ENCODE peak calls at places on chromosomes 7 and 10, in five cellular contexts. V is cardiac muscle cell, G is fibroblast of lung, X is psoas muscle, N is retinal pigment epithelial cell. R is an unnamed sample.

GRCh38 chr7:2307690-2308107 is 6.5 kb downstream of the SNX8 start:
- DNase-seq in V (no peak), G (no peak), X (no peak), N (no peak), R (no peak)

GRCh38 chr10:57715233-57715632 is 552.5 kb downstream of the IPMK start:
- DNase-seq in V (peak; percentile 24), G (no peak), X (no peak), N (no peak), R (no peak)

GRCh38 chr10:43259981-43260761 is 6.7 kb downstream of the RASGEF1A start:
- DNase-seq in V (no peak), G (no peak), X (no peak), N (no peak), R (peak; percentile 58)

GRCh38 chr7:15561840-15562239 is at the start of gene AGMO:
- DNase-seq in V (peak; percentile 14), G (peak; percentile 46), X (peak; percentile 76), N (no peak), R (peak; percentile 69)

GRCh38 chr10:132507956-132508490 is 29.6 kb upstream of the INPP5A start:
- DNase-seq in V (no peak), G (no peak), X (peak; percentile 51), N (no peak), R (no peak)

GRCh38 chr10:22321156-22321711 is 335 bp downstream of the BMI1 start:
- DNase-seq in V (peak; percentile 88), G (peak; percentile 75), X (peak; percentile 86), N (no peak), R (peak; percentile 64)

GRCh38 chr7:121436688-121437087 is 40.6 kb upstream of the FAM3C start:
- DNase-seq in V (no peak), G (no peak), X (no peak), N (no peak), R (no peak)

GRCh38 chr10:9254353-9254752 is 1199.9 kb downstream of the GATA3 start:
- DNase-seq in V (no peak), G (peak; percentile 76), X (no peak), N (no peak), R (no peak)

GRCh38 chr10:98074315-98074911 is 44.0 kb upstream of the CRTAC1 start:
- DNase-seq in V (peak; percentile 67), G (peak; percentile 17), X (no peak), N (no peak), R (no peak)

GRCh38 chr10:12193193-12193592 is 2.5 kb downstream of the NUDT5 start:
- DNase-seq in V (no peak), G (peak; percentile 68), X (no peak), N (no peak), R (no peak)

GRCh38 chr10:123636598-123637325 is 29.4 kb upstream of the GPR26 start:
- DNase-seq in V (no peak), G (no peak), X (no peak), N (no peak), R (peak; percentile 30)

GRCh38 chr10:2898509-2898860 is 168.9 kb upstream of the PFKP start:
- DNase-seq in V (no peak), G (no peak), X (no peak), N (no peak), R (peak; percentile 38)

GRCh38 chr7:158705234-158705890 is 758 bp upstream of the NCAPG2 start:
- DNase-seq in V (peak; percentile 11), G (no peak), X (no peak), N (no peak), R (no peak)

GRCh38 chr10:3426190-3426845 is 253.7 kb upstream of the PITRM1 start:
- DNase-seq in V (no peak), G (peak; percentile 89), X (no peak), N (peak; percentile 50), R (peak; percentile 43)

GRCh38 chr10:98224509-98224908 is 43.5 kb downstream of the LOXL4 start:
- DNase-seq in V (no peak), G (peak; percentile 31), X (no peak), N (no peak), R (no peak)

GRCh38 chr7:108071551-108071950 is 58.6 kb downstream of the LAMB4 start:
- DNase-seq in V (no peak), G (no peak), X (no peak), N (no peak), R (no peak)

GRCh38 chr7:120973849-120974248 is 14.7 kb upstream of the CPED1 start:
- DNase-seq in V (no peak), G (no peak), X (no peak), N (no peak), R (no peak)

GRCh38 chr7:136174477-136174876 is 197.3 kb upstream of the MTPN start:
- DNase-seq in V (no peak), G (no peak), X (no peak), N (no peak), R (no peak)

GRCh38 chr7:35241884-35242283 is 12.0 kb downstream of the TBX20 start:
- DNase-seq in V (no peak), G (no peak), X (no peak), N (no peak), R (no peak)

GRCh38 chr7:38398725-38399321 is 125.4 kb upstream of the TARP start:
- DNase-seq in V (peak; percentile 77), G (peak; percentile 56), X (peak; percentile 59), N (no peak), R (no peak)

GRCh38 chr10:97849491-97850402 is at the start of gene GOLGA7B:
- DNase-seq in V (peak; percentile 93), G (no peak), X (no peak), N (no peak), R (no peak)

GRCh38 chr7:6542368-6542767 is 8.9 kb downstream of the GRID2IP start:
- DNase-seq in V (no peak), G (no peak), X (no peak), N (no peak), R (no peak)

GRCh38 chr10:44238212-44238611 is 146.7 kb downstream of the CXCL12 start:
- DNase-seq in V (no peak), G (no peak), X (no peak), N (no peak), R (no peak)

GRCh38 chr7:117076426-117076943 is 123.2 kb downstream of the ST7 start:
- DNase-seq in V (peak; percentile 40), G (no peak), X (no peak), N (no peak), R (no peak)

GRCh38 chr10:19815036-19815435 is 1.2 kb upstream of the PLXDC2 start:
- DNase-seq in V (no peak), G (no peak), X (no peak), N (no peak), R (no peak)

GRCh38 chr10:11483189-11484148 is 128.0 kb downstream of the USP6NL start:
- DNase-seq in V (no peak), G (no peak), X (no peak), N (no peak), R (no peak)

GRCh38 chr7:78983483-78983882 is 470.0 kb downstream of the MAGI2 start:
- DNase-seq in V (no peak), G (no peak), X (no peak), N (no peak), R (no peak)

GRCh38 chr7:13179775-13180448 is 492.5 kb downstream of the ARL4A start:
- DNase-seq in V (no peak), G (peak; percentile 26), X (no peak), N (no peak), R (no peak)

GRCh38 chr10:132175401-132175800 is 11.3 kb upstream of the DPYSL4 start:
- DNase-seq in V (no peak), G (no peak), X (peak; percentile 35), N (no peak), R (no peak)

GRCh38 chr10:127346604-127347003 is 150.2 kb upstream of the INSYN2A start:
- DNase-seq in V (peak; percentile 30), G (no peak), X (no peak), N (no peak), R (no peak)

GRCh38 chr7:46754135-46754730 is 827.7 kb downstream of the TNS3 start:
- DNase-seq in V (no peak), G (no peak), X (no peak), N (no peak), R (no peak)

GRCh38 chr10:99339077-99339476 is 9.9 kb downstream of the CNNM1 start:
- DNase-seq in V (no peak), G (no peak), X (no peak), N (no peak), R (no peak)

GRCh38 chr7:148218603-148219002 is 372.0 kb upstream of the C7orf33 start:
- DNase-seq in V (no peak), G (no peak), X (no peak), N (no peak), R (no peak)

GRCh38 chr7:150979706-150980390 is 1.7 kb upstream of the KCNH2 start:
- DNase-seq in V (no peak), G (no peak), X (no peak), N (no peak), R (no peak)
- H3K4me3 ChIP-seq in V (no peak overlapping the region), G (no peak overlapping the region), X (no peak overlapping the region), N (no peak overlapping the region), R (no peak overlapping the region)

GRCh38 chr10:73495884-73496674 is at the start of gene PPP3CB:
- DNase-seq in V (peak; percentile 95), G (peak; percentile 98), X (peak; percentile 94), N (peak; percentile 91), R (peak; percentile 91)

GRCh38 chr10:73495226-73495883 is 469 bp downstream of the PPP3CB start:
- DNase-seq in V (peak; percentile 82), G (peak; percentile 89), X (peak; percentile 95), N (peak; percentile 51), R (peak; percentile 88)

GRCh38 chr10:73494213-73494612 is 1.6 kb downstream of the PPP3CB start:
- DNase-seq in V (no peak), G (no peak), X (no peak), N (no peak), R (no peak)

GRCh38 chr10:73494877-73495225 is 973 bp downstream of the PPP3CB start:
- DNase-seq in V (no peak), G (peak; percentile 18), X (no peak), N (no peak), R (no peak)

GRCh38 chr10:73493781-73494180 is 2.0 kb downstream of the PPP3CB start:
- DNase-seq in V (no peak), G (peak; percentile 37), X (no peak), N (peak; percentile 8), R (no peak)
- H3K4me3 ChIP-seq in V (no peak overlapping the region), G (peak overlapping the region; percentile 12), X (peak overlapping the region; percentile 90), N (peak overlapping the region; percentile 5), R (no peak overlapping the region)

GRCh38 chr10:122352817-122353525 is 21.5 kb upstream of the PLEKHA1 start:
- DNase-seq in V (no peak), G (no peak), X (no peak), N (no peak), R (no peak)
- H3K4me3 ChIP-seq in V (no peak overlapping the region), G (no peak overlapping the region), X (no peak overlapping the region), N (no peak overlapping the region), R (no peak overlapping the region)

DNA sequence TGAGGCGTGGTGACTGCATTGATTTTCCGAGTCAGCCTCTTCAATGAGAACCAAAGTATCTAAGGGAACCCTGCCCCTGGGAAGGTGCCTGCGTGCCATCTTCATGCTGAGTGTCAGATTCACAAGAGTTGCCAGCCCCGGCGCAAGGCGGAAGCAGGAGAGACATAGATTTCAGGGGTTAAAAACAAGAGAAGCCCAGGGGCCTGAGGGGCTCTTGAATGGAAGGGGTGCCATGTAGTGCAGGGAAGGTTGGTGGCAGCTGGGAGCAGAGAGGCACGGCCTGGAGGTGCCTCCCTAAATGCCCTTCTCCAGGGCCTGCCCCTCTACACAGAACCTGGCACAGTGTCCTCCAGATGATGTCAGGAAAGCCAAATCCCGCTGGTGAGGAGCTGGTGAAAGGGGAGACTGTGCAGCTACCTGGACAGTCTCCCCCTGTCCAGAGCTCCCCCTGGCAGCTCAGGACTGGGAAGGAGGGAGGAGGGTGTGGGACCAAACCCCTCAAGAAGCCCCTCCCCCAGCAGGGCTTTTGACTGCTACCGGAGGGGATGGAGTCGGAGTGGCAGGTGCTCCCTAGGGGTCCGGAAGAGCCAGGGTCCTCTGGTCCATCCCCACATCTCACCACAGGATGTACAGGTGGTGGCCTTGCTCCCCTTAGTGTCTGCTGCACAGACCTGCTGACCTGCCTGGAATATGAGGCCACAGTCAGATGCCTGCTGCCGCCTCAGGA is 137.9 kb downstream of the TCERG1L start:
- DNase-seq in V (no peak), G (no peak), X (no peak), N (no peak), R (no peak)
- H3K4me3 ChIP-seq in V (no peak overlapping the region), G (no peak overlapping the region), X (no peak overlapping the region), N (no peak overlapping the region), R (no peak overlapping the region)

R was measured in right atrium auricular region.